ENCODE peak calls at places on chromosomes 5 and 9, in nine cellular contexts. B, R, M, W, J, Y, Q, S and E are unnamed samples.

GRCh38 chr9:95552814-95553546 is 36.2 kb upstream of the PTCH1 start:
- DNase-seq in B (no peak), R (no peak), M (no peak), W (peak; percentile 73), J (peak; percentile 12), Y (no peak), Q (no peak), S (peak; percentile 52), E (no peak)

GRCh38 chr5:1555808-1556681 is 32.3 kb upstream of the LPCAT1 start:
- DNase-seq in B (peak; percentile 7), R (peak; percentile 60), M (peak; percentile 22), W (no peak), J (no peak), Y (no peak), Q (no peak), S (no peak), E (no peak)

GRCh38 chr5:123947797-123948196 is 435.8 kb downstream of the CSNK1G3 start:
- DNase-seq in B (no peak), R (no peak), M (no peak), W (no peak), J (no peak), Y (no peak), Q (no peak), S (no peak), E (no peak)

GRCh38 chr5:141510160-141510559 is 21.3 kb downstream of the PCDHGC5 start:
- DNase-seq in B (no peak), R (no peak), M (no peak), W (no peak), J (peak; percentile 12), Y (no peak), Q (no peak), S (no peak), E (no peak)

GRCh38 chr9:128494108-128494742 is 10.3 kb upstream of the GLE1 start:
- DNase-seq in B (peak; percentile 58), R (peak; percentile 87), M (peak; percentile 40), W (no peak), J (peak; percentile 17), Y (peak; percentile 74), Q (peak; percentile 40), S (peak; percentile 64), E (no peak)

GRCh38 chr9:20242767-20243166 is 379.5 kb downstream of the MLLT3 start:
- DNase-seq in B (no peak), R (no peak), M (no peak), W (no peak), J (no peak), Y (no peak), Q (no peak), S (no peak), E (no peak)

GRCh38 chr5:164353155-164353554 is 847.7 kb downstream of the MAT2B start:
- DNase-seq in B (no peak), R (no peak), M (no peak), W (no peak), J (no peak), Y (no peak), Q (no peak), S (no peak), E (no peak)

GRCh38 chr5:131792900-131793299 is 3.9 kb downstream of the FNIP1 start:
- DNase-seq in B (no peak), R (no peak), M (no peak), W (no peak), J (no peak), Y (no peak), Q (no peak), S (no peak), E (no peak)

GRCh38 chr9:15155826-15156225 is 151.2 kb downstream of the TTC39B start:
- DNase-seq in B (no peak), R (no peak), M (peak; percentile 7), W (no peak), J (no peak), Y (no peak), Q (peak; percentile 74), S (peak; percentile 72), E (no peak)

GRCh38 chr5:157513182-157513581 is 53.2 kb downstream of the NIPAL4 start:
- DNase-seq in B (peak; percentile 58), R (no peak), M (no peak), W (no peak), J (no peak), Y (no peak), Q (no peak), S (no peak), E (no peak)

GRCh38 chr5:74651710-74652109 is 11.2 kb upstream of the ENC1 start:
- DNase-seq in B (no peak), R (no peak), M (no peak), W (no peak), J (no peak), Y (no peak), Q (no peak), S (no peak), E (no peak)

GRCh38 chr5:73264626-73265025 is 91.6 kb downstream of the TMEM174 start:
- DNase-seq in B (no peak), R (no peak), M (no peak), W (no peak), J (no peak), Y (no peak), Q (no peak), S (no peak), E (no peak)

GRCh38 chr5:175472378-175472777 is 6.0 kb upstream of the SFXN1 start:
- DNase-seq in B (no peak), R (no peak), M (no peak), W (no peak), J (no peak), Y (no peak), Q (no peak), S (no peak), E (no peak)

GRCh38 chr5:125038477-125038876 is 292.0 kb upstream of the ZNF608 start:
- DNase-seq in B (no peak), R (no peak), M (no peak), W (no peak), J (no peak), Y (no peak), Q (no peak), S (no peak), E (no peak)

GRCh38 chr9:29691758-29692407 is 2118.6 kb upstream of the C9orf72 start:
- DNase-seq in B (no peak), R (no peak), M (peak; percentile 33), W (peak; percentile 44), J (no peak), Y (no peak), Q (no peak), S (no peak), E (no peak)

GRCh38 chr9:32525506-32525905 is 490 bp downstream of the RIGI start:
- DNase-seq in B (no peak), R (no peak), M (no peak), W (no peak), J (no peak), Y (no peak), Q (no peak), S (no peak), E (no peak)

GRCh38 chr5:54832066-54832465 is 153.3 kb downstream of the ESM1 start:
- DNase-seq in B (no peak), R (no peak), M (no peak), W (no peak), J (no peak), Y (no peak), Q (no peak), S (no peak), E (no peak)

GRCh38 chr5:147628054-147628895 is 118.4 kb upstream of the DPYSL3 start:
- DNase-seq in B (peak; percentile 61), R (no peak), M (peak; percentile 83), W (peak; percentile 25), J (peak; percentile 13), Y (no peak), Q (peak; percentile 48), S (peak; percentile 62), E (no peak)

GRCh38 chr9:137606005-137606601 is 617 bp downstream of the ARRDC1 start:
- DNase-seq in B (no peak), R (peak; percentile 80), M (no peak), W (no peak), J (peak; percentile 62), Y (no peak), Q (no peak), S (no peak), E (no peak)

GRCh38 chr9:1008256-1008655 is 31.8 kb downstream of the DMRT3 start:
- DNase-seq in B (no peak), R (no peak), M (no peak), W (no peak), J (no peak), Y (no peak), Q (no peak), S (no peak), E (no peak)
- H3K27me3 ChIP-seq in B (peaks cover 48% of the 10 kb centered on the region), R (no peaks in the 10 kb centered on the region), M (no peaks in the 10 kb centered on the region), W (peaks cover 2% of the 10 kb centered on the region), J (no peaks in the 10 kb centered on the region), Y (peaks cover 29% of the 10 kb centered on the region), Q (peaks cover 21% of the 10 kb centered on the region), S (no peaks in the 10 kb centered on the region), E (no peaks in the 10 kb centered on the region)

DNA sequence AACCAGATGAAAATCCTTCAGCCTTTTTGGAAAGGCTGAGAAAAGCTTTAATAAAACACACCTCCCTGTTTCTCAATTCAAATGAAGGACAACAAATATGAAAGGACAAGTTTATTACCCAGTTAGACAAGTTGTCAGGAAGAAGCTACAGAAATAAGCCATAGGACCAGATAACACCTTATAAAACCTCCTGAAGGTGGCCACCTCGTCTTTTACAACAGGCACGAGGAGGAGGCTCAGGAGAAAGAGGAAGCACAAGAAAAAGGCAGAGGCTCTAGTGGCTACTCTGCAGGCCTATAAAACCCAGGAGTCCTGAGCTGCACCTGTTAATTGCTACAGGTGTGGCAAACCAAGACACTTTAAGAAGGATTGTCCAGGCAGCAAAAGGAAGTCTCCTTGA is 352.1 kb upstream of the CDH18 start:
- DNase-seq in B (no peak), R (no peak), M (no peak), W (no peak), J (no peak), Y (no peak), Q (no peak), S (no peak), E (no peak)
- H3K27me3 ChIP-seq in B (no peaks in the 10 kb centered on the region), R (no peaks in the 10 kb centered on the region), M (no peaks in the 10 kb centered on the region), W (no peaks in the 10 kb centered on the region), J (no peaks in the 10 kb centered on the region), Y (no peaks in the 10 kb centered on the region), Q (no peaks in the 10 kb centered on the region), S (no peaks in the 10 kb centered on the region), E (no peaks in the 10 kb centered on the region)

GRCh38 chr5:173265433-173265832 is 30.4 kb upstream of the NKX2-5 start:
- DNase-seq in B (no peak), R (no peak), M (no peak), W (no peak), J (no peak), Y (no peak), Q (no peak), S (peak; percentile 80), E (no peak)
- H3K27me3 ChIP-seq in B (peaks cover 61% of the 10 kb centered on the region), R (no peaks in the 10 kb centered on the region), M (no peaks in the 10 kb centered on the region), W (peaks cover 5% of the 10 kb centered on the region), J (peaks cover 4% of the 10 kb centered on the region), Y (peaks cover 18% of the 10 kb centered on the region), Q (peaks cover 58% of the 10 kb centered on the region), S (peaks cover 13% of the 10 kb centered on the region), E (peaks cover 30% of the 10 kb centered on the region)

DNA sequence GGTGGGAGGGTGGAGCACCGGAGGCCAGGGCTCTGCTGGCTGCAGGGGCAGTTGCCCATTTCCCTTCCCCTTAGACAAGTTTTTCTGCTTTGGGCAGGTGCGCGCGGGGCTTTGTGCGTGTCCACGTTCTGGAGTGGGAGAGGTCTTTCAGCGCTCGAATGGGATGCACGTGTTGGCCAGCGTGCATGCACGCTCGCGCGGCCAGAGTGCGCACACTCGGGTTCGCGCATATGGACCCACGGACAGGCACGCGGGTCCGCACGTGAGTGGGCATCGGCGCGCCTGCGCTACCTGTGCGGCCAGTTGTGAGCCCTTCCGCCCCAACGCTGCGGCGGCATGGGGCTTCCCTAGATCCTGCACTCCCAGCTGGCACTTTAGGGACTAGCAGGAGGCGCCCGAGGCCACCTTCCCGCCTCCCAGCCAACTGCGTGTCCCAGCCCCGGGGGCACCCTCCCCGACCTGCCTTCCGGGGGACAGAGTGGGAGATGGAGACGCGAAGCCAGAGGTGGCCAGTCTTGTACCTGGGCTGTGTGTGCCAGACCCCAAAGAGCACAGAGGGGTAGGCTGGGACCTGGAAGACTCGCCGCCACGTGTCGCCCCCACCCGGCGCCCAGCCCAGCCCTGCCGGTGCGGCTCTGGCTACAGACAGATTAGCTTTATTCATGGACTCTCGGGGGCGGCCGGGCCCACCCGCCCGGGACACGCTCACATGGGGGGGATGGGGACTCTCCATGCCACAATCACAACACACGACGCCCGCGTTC is 9.8 kb upstream of the GPRIN1 start:
- DNase-seq in B (no peak), R (no peak), M (no peak), W (no peak), J (no peak), Y (no peak), Q (no peak), S (no peak), E (peak; percentile 65)
- H3K27me3 ChIP-seq in B (peaks cover 93% of the 10 kb centered on the region), R (no peaks in the 10 kb centered on the region), M (peaks cover 1% of the 10 kb centered on the region), W (peaks cover 18% of the 10 kb centered on the region), J (peaks cover 22% of the 10 kb centered on the region), Y (peaks cover 94% of the 10 kb centered on the region), Q (peaks cover 91% of the 10 kb centered on the region), S (peaks cover 72% of the 10 kb centered on the region), E (peaks cover 20% of the 10 kb centered on the region)